ENCODE peak calls at places on chromosome 16, in four cellular contexts. I is right lobe of liver, A is left lung, G is A549. W is an unnamed sample.
A peak's percentile ranks its signal among the peaks of the same experiment; 100 is the strongest.

GRCh38 chr16:77414752-77415231 is 20.0 kb downstream of the ADAMTS18 start:
- DNase-seq in I (no peak), A (no peak), G (peak; percentile 61), W (no peak)

GRCh38 chr16:52497067-52497816 is 49.7 kb downstream of the TOX3 start:
- DNase-seq in I (no peak), A (no peak), G (no peak), W (no peak)

GRCh38 chr16:27219161-27219560 is 15.8 kb downstream of the KDM8 start:
- DNase-seq in I (no peak), A (no peak), G (no peak), W (no peak)

GRCh38 chr16:79011282-79011681 is 589.3 kb downstream of the MAF start:
- DNase-seq in I (no peak), A (no peak), G (no peak), W (no peak)

GRCh38 chr16:35691057-35691456 is 2231.6 kb downstream of the TP53TG3F start:
- DNase-seq in I (no peak), A (no peak), G (no peak), W (no peak)

GRCh38 chr16:35188288-35189155 is 1729.1 kb downstream of the TP53TG3F start:
- DNase-seq in I (no peak), A (no peak), G (peak; percentile 18), W (no peak)

GRCh38 chr16:1794908-1795666 is 1.6 kb upstream of the IGFALS start:
- DNase-seq in I (no peak), A (no peak), G (no peak), W (no peak)

GRCh38 chr16:13935408-13935807 is 15.5 kb downstream of the ERCC4 start:
- DNase-seq in I (no peak), A (no peak), G (peak; percentile 30), W (no peak)

GRCh38 chr16:66649167-66649566 is 44.7 kb downstream of the CMTM3 start:
- DNase-seq in I (no peak), A (no peak), G (no peak), W (no peak)

GRCh38 chr16:31181102-31181830 is 1.3 kb downstream of the FUS start:
- DNase-seq in I (peak; percentile 63), A (peak; percentile 60), G (no peak), W (no peak)

GRCh38 chr16:30903596-30903995 is 7.2 kb downstream of the CTF1 start:
- DNase-seq in I (no peak), A (peak; percentile 49), G (peak; percentile 35), W (no peak)

GRCh38 chr16:1401061-1401757 is 13.3 kb downstream of the UNKL start:
- DNase-seq in I (no peak), A (no peak), G (no peak), W (no peak)

GRCh38 chr16:23986455-23986854 is 150.7 kb downstream of the PRKCB start:
- DNase-seq in I (no peak), A (no peak), G (no peak), W (no peak)

GRCh38 chr16:24969071-24969470 is 46.1 kb downstream of the ARHGAP17 start:
- DNase-seq in I (no peak), A (no peak), G (no peak), W (no peak)

GRCh38 chr16:3216263-3216640 is 18.7 kb downstream of the ZNF200 start:
- DNase-seq in I (no peak), A (no peak), G (no peak), W (no peak)

GRCh38 chr16:84166796-84167695 is 19.8 kb downstream of the TAF1C start:
- DNase-seq in I (no peak), A (no peak), G (no peak), W (no peak)

DNA sequence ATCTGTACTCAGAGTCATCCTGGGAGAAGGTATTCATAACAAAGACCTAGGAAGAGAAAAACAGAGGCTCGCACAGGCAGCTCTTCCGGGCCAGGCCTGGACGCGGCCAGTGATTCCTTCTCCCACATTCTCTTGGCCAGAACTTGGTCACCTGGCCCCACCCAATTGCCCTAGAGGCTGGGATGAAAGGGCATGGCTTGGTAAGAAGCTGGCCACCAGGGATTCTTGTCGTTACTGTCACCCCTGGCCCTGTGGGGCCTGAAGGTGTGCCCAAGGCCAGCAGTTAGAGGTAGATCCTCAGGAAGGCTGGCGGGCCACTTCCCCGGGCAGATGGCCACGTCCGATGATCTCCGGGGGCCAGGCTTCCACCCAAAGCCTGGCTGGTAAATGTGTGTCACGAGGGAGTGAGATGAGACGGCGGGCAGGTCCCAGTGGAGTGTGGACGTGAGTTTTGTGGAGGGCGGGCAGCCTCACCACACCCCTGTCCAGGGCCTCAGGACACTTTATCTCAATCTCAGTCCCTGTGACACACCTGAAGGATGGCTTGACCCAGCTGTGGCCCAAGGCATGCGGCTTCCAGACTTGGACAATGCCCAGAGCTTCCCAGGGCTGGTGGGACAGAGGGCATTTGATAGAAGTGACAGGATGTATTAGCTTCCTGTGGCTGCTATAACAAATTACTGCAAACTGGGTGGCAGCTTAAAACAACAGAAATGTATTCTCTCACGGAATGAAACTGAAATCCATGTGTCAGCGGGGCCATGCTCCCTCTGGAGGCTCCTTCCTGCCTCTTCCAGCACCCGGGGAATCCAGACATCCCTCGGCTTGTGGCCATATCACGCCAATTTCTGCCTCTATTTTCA is 66.3 kb upstream of the GSE1 start:
- DNase-seq in I (no peak), A (no peak), G (no peak), W (no peak)
- H3K27ac ChIP-seq in I (no peak overlapping the region), A (peak overlapping the region; percentile 11), G (no peak overlapping the region), W (no peak overlapping the region)

DNA sequence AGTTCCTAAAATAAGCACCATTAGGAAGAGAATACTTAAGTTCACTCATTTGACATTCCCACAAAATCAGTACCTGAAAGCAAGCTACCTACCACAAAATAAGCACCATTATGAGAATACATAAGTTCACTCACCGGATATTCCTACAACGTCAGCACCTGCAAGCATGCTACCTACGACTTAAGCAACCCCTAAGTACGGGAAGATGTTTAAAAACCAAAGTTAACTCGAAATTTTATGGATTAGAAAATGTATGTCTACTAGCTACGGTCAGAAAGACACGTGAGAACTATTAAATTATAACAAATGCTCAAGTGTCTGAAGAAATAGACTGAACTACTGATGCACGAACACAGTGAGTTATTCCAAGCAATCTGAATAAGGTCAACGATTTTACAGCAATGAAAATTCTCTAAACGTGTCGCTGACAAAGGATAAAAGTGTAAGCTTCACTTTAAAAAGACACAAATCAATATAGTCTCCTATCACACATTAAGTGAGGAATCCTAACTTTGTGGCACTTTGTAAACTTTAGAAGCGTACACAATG is 1.5 kb downstream of the GSPT1 start:
- DNase-seq in I (no peak), A (no peak), G (no peak), W (peak; percentile 14)
- H3K4me1 ChIP-seq in I (no peaks in the 10 kb centered on the region), A (peaks cover 15% of the 10 kb centered on the region), G (peaks cover 41% of the 10 kb centered on the region), W (peaks cover 32% of the 10 kb centered on the region)

GRCh38 chr16:89190150-89190958 is 10.0 kb downstream of the SLC22A31 start:
- DNase-seq in I (peak; percentile 52), A (no peak), G (no peak), W (no peak)
- H3K27ac ChIP-seq in I (no peak overlapping the region), A (no peak overlapping the region), G (no peak overlapping the region), W (no peak overlapping the region)

GRCh38 chr16:68348645-68349445 is 38.0 kb downstream of the PRMT7 start:
- DNase-seq in I (peak; percentile 37), A (no peak), G (no peak), W (no peak)
- H3K4me1 ChIP-seq in I (no peaks in the 10 kb centered on the region), A (no peaks in the 10 kb centered on the region), G (no peaks in the 10 kb centered on the region), W (no peaks in the 10 kb centered on the region)

DNA sequence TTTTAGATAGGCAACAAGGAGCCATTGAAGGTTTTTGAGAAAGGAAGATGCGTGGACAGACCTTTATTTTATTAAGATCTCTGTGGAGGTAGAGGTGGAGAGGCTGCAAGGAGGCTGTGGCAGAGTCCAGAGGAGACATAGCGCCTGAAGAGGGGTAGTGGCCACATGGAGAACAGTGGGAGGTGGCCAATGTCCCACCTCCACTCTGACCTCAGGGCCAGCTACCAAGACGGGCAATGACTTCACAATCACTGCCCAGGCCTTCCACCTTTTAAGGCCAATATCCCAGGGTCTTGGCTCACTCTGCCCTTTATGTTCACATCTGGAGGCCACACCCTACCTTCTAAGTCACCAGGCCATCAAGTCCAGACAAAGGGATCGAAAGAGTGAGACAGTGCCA is at the start of gene C16orf78:
- DNase-seq in I (no peak), A (no peak), G (no peak), W (no peak)
- H3K27ac ChIP-seq in I (no peak within 1 kb of the TSS), A (no peak within 1 kb of the TSS), G (no peak within 1 kb of the TSS), W (no peak within 1 kb of the TSS)

W was measured in effector memory CD4-positive, alpha-beta T cell.